ENCODE peak calls at places on chromosome 11, in six cellular contexts. R is cardiac fibroblast, Y is GM12865, N is coronary artery, X is lower lobe of right lung, P is pancreas. K is an unnamed sample.

GRCh38 chr11:118497831-118498230 is 29.4 kb upstream of the TTC36 start:
- DNase-seq in P (no peak), X (no peak), N (no peak), R (peak; percentile 56), Y (no peak), K (peak; percentile 18)

GRCh38 chr11:131951146-131951545 is 580.7 kb downstream of the NTM start:
- DNase-seq in X (no peak), R (no peak), N (no peak), P (no peak), Y (no peak), K (no peak)

GRCh38 chr11:14029971-14030531 is 67.5 kb downstream of the SPON1 start:
- DNase-seq in Y (no peak), P (peak; percentile 55), N (peak; percentile 72), X (peak; percentile 84), R (peak; percentile 31), K (no peak)

GRCh38 chr11:123020968-123021367 is 39.3 kb upstream of the BSX start:
- DNase-seq in R (peak; percentile 66), Y (peak; percentile 68), P (no peak), X (peak; percentile 55), N (no peak), K (peak; percentile 12)

GRCh38 chr11:31492320-31492913 is 17.0 kb downstream of the IMMP1L start:
- DNase-seq in X (no peak), P (no peak), N (no peak), Y (no peak), R (peak; percentile 61), K (peak; percentile 59)

GRCh38 chr11:107591098-107591445 is at the start of gene ELMOD1:
- DNase-seq in P (peak; percentile 24), N (no peak), R (peak; percentile 17), Y (peak; percentile 24), X (peak; percentile 62), K (no peak)

GRCh38 chr11:11502303-11502828 is 119.4 kb downstream of the GALNT18 start:
- DNase-seq in Y (no peak), P (no peak), N (no peak), X (no peak), R (no peak), K (no peak)

GRCh38 chr11:2306971-2307732 is 5.3 kb downstream of the TSPAN32 start:
- DNase-seq in Y (no peak), P (peak; percentile 11), R (peak; percentile 18), N (peak; percentile 75), X (peak; percentile 47), K (no peak)

GRCh38 chr11:19952101-19952605 is 208.1 kb downstream of the DBX1 start:
- DNase-seq in R (no peak), P (no peak), N (no peak), X (no peak), Y (no peak), K (no peak)

GRCh38 chr11:110335358-110335757 is 38.9 kb upstream of the RDX start:
- DNase-seq in X (no peak), N (no peak), P (no peak), Y (no peak), R (no peak), K (no peak)

GRCh38 chr11:61486779-61487178 is 21.8 kb upstream of the LRRC10B start:
- DNase-seq in R (no peak), Y (no peak), N (no peak), P (no peak), X (no peak), K (no peak)

GRCh38 chr11:19552684-19553083 is 160.0 kb upstream of the NAV2 start:
- DNase-seq in X (no peak), R (no peak), Y (no peak), P (no peak), N (no peak), K (no peak)

GRCh38 chr11:17481905-17482304 is 5.3 kb upstream of the ABCC8 start:
- DNase-seq in X (no peak), P (no peak), R (no peak), Y (no peak), N (no peak), K (no peak)
- TF ChIP-seq CTCF in X (no peak), P (no peak), R (no peak), Y (no peak), N (no peak), K (no peak)

DNA sequence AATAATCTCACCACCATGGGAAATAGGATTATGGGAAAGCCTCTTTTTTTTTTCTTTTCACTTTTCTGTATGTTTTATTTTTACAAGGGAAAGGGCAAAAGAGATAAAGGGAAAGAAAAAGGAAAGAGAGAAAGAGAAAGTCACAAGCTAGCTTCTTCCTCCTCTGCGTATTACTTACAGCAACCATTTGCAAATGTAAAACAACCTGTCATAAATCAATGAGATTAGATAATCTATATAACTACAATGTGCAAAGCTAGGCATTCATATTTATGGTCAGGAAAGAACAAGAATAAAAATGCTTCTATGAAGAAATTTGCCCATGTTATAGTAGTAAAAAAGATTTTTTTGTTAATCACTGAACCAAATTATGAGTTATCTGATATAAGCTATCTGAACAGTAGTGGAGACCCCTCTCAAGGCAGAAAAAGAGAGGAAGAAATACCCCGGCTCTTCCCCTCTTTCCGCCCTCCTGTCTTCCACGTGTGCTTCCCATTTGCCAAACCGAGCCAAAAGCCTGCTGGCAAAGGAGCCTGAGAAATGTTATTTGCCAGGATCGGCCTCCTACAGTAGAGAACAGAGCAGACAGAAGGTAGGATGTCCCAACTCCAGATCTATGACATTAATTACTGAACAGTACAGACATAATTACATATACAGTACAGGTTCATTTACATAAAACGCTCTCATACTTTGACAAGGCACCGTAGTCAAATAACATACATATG is 50.2 kb downstream of the ARHGAP32 start:
- DNase-seq in R (peak; percentile 8), Y (no peak), N (no peak), X (no peak), P (no peak), K (peak; percentile 52)
- H3K4me3 ChIP-seq in R (no peak overlapping the region), Y (no peak overlapping the region), N (no peak overlapping the region), X (no peak overlapping the region), P (no peak overlapping the region), K (no peak overlapping the region)

GRCh38 chr11:17762309-17762974 is 27.9 kb downstream of the KCNC1 start:
- DNase-seq in N (no peak), P (no peak), R (no peak), X (no peak), Y (peak; percentile 55), K (no peak)

GRCh38 chr11:17763244-17763643 is 28.7 kb downstream of the KCNC1 start:
- DNase-seq in P (no peak), Y (no peak), X (no peak), N (no peak), R (no peak), K (no peak)

GRCh38 chr11:17764446-17765218 is 30.1 kb downstream of the KCNC1 start:
- DNase-seq in N (no peak), P (no peak), Y (no peak), R (no peak), X (peak; percentile 42), K (no peak)

GRCh38 chr11:17763703-17764102 is 29.1 kb downstream of the KCNC1 start:
- DNase-seq in Y (no peak), N (no peak), P (no peak), X (no peak), R (no peak), K (no peak)

GRCh38 chr11:17760102-17761029 is 25.8 kb downstream of the KCNC1 start:
- DNase-seq in X (no peak), N (no peak), Y (peak; percentile 65), P (peak; percentile 33), R (peak; percentile 53), K (no peak)
- TF ChIP-seq CTCF in X (peak; percentile 50), N (no peak), Y (peak; percentile 62), P (peak; percentile 25), R (peak; percentile 72), K (peak; percentile 60)

DNA sequence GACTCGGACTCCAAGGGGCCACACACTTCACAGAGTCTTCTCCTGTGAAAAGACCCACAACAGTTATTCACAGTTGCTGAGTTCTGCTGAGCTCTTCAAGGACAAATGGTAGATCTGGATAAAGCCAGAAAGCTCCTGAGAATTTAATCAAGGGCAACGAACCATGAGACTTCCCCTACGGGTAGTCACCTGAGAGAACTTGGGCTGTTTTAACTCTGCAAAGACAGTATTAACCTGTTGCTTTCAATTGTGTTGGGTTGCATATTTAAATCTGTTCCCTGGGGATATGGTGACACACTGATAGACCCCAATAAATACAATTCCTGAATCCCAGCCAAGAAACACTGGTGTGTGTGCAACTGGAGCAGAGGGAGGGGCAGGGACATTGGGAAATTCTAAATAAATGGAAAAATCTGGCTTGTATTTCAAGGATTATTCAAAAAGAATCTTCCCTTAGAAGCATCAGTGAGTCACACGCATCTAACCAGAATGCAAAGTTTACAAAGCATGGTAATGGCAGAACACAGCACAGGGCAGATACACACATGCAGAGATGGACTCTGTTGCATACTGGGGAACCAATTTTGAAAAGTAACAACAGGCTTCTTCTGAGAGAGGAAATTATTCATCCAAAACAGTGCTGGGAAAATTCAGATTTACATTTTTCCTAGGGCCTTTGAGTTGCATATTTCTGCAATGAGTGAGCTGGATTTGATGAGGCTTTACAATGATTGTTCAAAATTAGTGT is 4.0 kb downstream of the KCNJ1 start:
- DNase-seq in Y (no peak), P (no peak), N (no peak), X (no peak), R (peak; percentile 60), K (peak; percentile 29)
- H3K4me3 ChIP-seq in Y (no peak overlapping the region), P (no peak overlapping the region), N (no peak overlapping the region), X (no peak overlapping the region), R (no peak overlapping the region), K (no peak overlapping the region)

DNA sequence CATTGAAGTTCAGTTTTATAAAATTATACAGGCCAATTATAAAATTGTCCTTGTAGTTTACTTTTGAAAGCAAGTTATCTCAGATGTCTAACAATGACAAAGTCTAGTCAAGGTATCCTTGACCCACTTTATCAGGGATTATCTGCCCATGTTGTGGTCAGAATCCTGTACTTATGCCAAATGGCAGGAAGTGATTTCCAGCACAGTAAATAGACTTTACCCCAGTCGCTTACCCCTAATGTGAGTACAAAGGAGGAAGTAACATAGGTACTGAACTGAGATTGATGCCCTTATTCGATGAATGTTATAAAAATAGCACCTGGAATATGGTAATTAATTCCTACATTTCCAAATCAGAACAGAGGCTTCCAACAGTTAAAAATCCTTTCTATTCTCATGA is 355.7 kb downstream of the CNTN5 start:
- DNase-seq in N (no peak), Y (no peak), X (no peak), P (no peak), R (no peak), K (no peak)
- TF ChIP-seq CTCF in N (no peak), Y (no peak), X (no peak), P (no peak), R (no peak), K (no peak)

DNA sequence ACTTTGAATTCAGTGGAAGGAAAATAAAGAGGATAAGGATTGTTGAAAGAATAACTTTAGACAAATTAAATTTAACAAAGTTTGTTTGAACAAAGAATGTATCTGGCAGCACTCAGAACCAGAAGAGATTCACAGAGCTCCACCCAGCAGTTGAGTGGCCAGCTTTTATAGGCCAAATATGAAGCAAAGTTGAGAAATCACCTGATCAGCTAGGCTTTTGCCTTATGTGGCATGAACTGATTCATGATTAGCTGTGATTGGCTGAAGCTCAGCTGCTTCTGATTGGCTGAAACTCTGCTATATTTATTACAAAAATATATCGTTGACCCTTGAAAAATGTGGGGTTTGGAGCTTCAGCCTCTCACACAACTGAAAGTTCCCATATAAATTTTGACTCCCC is 62.6 kb downstream of the PIWIL4 start:
- DNase-seq in Y (no peak), X (no peak), R (peak; percentile 27), N (no peak), P (no peak), K (no peak)
- H3K4me3 ChIP-seq in Y (no peak overlapping the region), X (no peak overlapping the region), R (no peak overlapping the region), N (no peak overlapping the region), P (no peak overlapping the region), K (no peak overlapping the region)

DNA sequence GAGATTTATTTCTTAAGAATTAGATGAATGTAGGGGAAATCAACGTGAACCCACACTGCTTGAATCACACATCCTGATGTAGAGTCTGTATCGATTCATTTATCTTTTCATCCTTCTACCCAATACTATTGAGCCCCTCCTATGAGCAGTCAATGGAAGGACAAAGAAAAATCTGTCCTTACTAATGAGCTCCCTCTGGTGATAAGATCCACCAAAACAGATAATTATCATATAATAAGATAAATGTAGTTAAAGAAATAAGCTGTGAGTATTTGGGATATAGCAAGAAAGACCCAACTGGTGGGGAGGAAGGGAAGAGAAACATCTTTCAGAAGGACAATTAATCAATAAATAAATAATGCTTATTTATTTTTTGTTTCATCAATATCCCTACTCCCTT is 385.1 kb upstream of the CCDC90B start:
- DNase-seq in N (no peak), R (peak; percentile 11), P (no peak), X (no peak), Y (no peak), K (no peak)
- TF ChIP-seq CTCF in N (no peak), R (no peak), P (no peak), X (no peak), Y (peak; percentile 4), K (no peak)

K was measured in astrocyte of the cerebellum.